ENCODE peak calls at places on chromosomes 3 and 15, in six cellular contexts. K is RWPE2, E is psoas muscle, D is H1, U is HFF-Myc, I is IMR-90. A is an unnamed sample.

GRCh38 chr3:187130346-187131066 is 8.8 kb downstream of the RPL39L start:
- DNase-seq in K (no peak), U (peak), E (no peak), D (no peak), I (peak), A (no peak)

GRCh38 chr3:133944641-133945441 is 49.2 kb upstream of the RAB6B start:
- DNase-seq in K (peak), U (no peak), D (no peak), E (no peak), I (peak), A (no peak)

GRCh38 chr3:124558898-124559649 is 171.2 kb upstream of the UMPS start:
- DNase-seq in I (peak), D (no peak), K (peak), U (peak), E (peak), A (peak)

GRCh38 chr3:2771193-2771592 is 339.0 kb downstream of the IL5RA start:
- DNase-seq in K (no peak), U (no peak), E (no peak), I (no peak), D (no peak), A (no peak)

GRCh38 chr3:194640829-194641228 is 7.6 kb upstream of the TMEM44 start:
- DNase-seq in I (peak), U (no peak), K (no peak), D (no peak), E (no peak), A (no peak)

GRCh38 chr15:47577476-47577875 is 139.8 kb upstream of the SEMA6D start:
- DNase-seq in D (no peak), I (no peak), E (no peak), K (no peak), U (no peak), A (no peak)

GRCh38 chr3:107956991-107957467 is 133.8 kb downstream of the CD47 start:
- DNase-seq in E (peak), K (no peak), U (peak), D (no peak), I (peak), A (no peak)

GRCh38 chr3:142886938-142887337 is 1.9 kb downstream of the PCOLCE2 start:
- DNase-seq in E (no peak), K (no peak), D (no peak), U (no peak), I (peak), A (peak)

GRCh38 chr3:45311953-45312795 is 76.2 kb upstream of the LARS2 start:
- DNase-seq in U (no peak), E (no peak), I (peak), D (peak), K (no peak), A (no peak)

GRCh38 chr3:52084954-52085730 is 28.8 kb upstream of the DUSP7 start:
- DNase-seq in E (peak), U (no peak), K (no peak), D (no peak), I (no peak), A (no peak)

GRCh38 chr3:154188416-154188815 is 67.2 kb downstream of the ARHGEF26 start:
- DNase-seq in K (no peak), D (no peak), I (no peak), U (no peak), E (no peak), A (no peak)

GRCh38 chr3:190972840-190973270 is 110.4 kb upstream of the GMNC start:
- DNase-seq in D (no peak), K (no peak), U (no peak), I (no peak), E (no peak), A (no peak)

GRCh38 chr3:14265246-14265962 is 86.8 kb downstream of the LSM3 start:
- DNase-seq in D (no peak), I (peak), U (peak), E (no peak), K (no peak), A (no peak)

GRCh38 chr15:43251863-43252241 is 14.9 kb downstream of the TGM5 start:
- DNase-seq in I (no peak), U (no peak), E (no peak), K (no peak), D (no peak), A (no peak)

GRCh38 chr3:11335056-11335608 is 62.9 kb downstream of the ATG7 start:
- DNase-seq in K (no peak), U (peak), E (no peak), I (peak), D (no peak), A (peak)

GRCh38 chr3:177341766-177342165 is 144.5 kb upstream of the TBL1XR1 start:
- DNase-seq in D (no peak), U (no peak), I (no peak), E (no peak), K (no peak), A (no peak)

GRCh38 chr3:42685891-42686820 is 819 bp downstream of the KLHL40 start:
- DNase-seq in I (no peak), E (peak), K (peak), U (no peak), D (no peak), A (no peak)

GRCh38 chr3:20073683-20074082 is 33.4 kb downstream of the KAT2B start:
- DNase-seq in E (no peak), U (no peak), K (no peak), I (no peak), D (no peak), A (no peak)

GRCh38 chr3:58353722-58354553 is 21.2 kb downstream of the PXK start:
- DNase-seq in K (no peak), D (no peak), U (no peak), I (peak), E (no peak), A (no peak)

GRCh38 chr15:55981596-55982249 is 11.7 kb downstream of the NEDD4 start:
- DNase-seq in U (no peak), D (no peak), K (no peak), I (no peak), E (no peak), A (no peak)

GRCh38 chr15:86611392-86612040 is 531.8 kb downstream of the AGBL1 start:
- DNase-seq in E (no peak), K (no peak), D (no peak), U (no peak), I (no peak), A (no peak)

GRCh38 chr3:187804120-187805106 is 59.1 kb upstream of the BCL6 start:
- DNase-seq in U (no peak), D (no peak), E (no peak), I (no peak), K (no peak), A (no peak)

GRCh38 chr3:19013879-19014278 is 134.4 kb upstream of the KCNH8 start:
- DNase-seq in I (no peak), K (no peak), E (no peak), U (no peak), D (no peak), A (no peak)

GRCh38 chr3:186461141-186461540 is 83.0 kb downstream of the CRYGS start:
- DNase-seq in I (peak), D (no peak), K (no peak), E (no peak), U (peak), A (peak)

GRCh38 chr3:102225407-102226132 is 209.2 kb upstream of the ZPLD1 start:
- DNase-seq in I (peak), K (no peak), E (no peak), D (no peak), U (peak), A (peak)

GRCh38 chr15:76576526-76577279 is 240.1 kb downstream of the ISL2 start:
- DNase-seq in D (no peak), E (peak), I (peak), U (peak), K (no peak), A (no peak)

GRCh38 chr3:176867681-176868663 is 329.3 kb downstream of the TBL1XR1 start:
- DNase-seq in K (no peak), D (no peak), U (no peak), E (no peak), I (no peak), A (no peak)

GRCh38 chr15:68843425-68844311 is 23.0 kb upstream of the ANP32A start:
- DNase-seq in K (no peak), U (no peak), I (no peak), D (no peak), E (no peak), A (no peak)

GRCh38 chr15:55789066-55789660 is 46.2 kb upstream of the PRTG start:
- DNase-seq in E (peak), D (no peak), U (no peak), I (no peak), K (no peak), A (no peak)

GRCh38 chr15:43213466-43213865 is 7.4 kb downstream of the EPB42 start:
- DNase-seq in E (no peak), K (peak), D (no peak), U (no peak), I (no peak), A (no peak)

GRCh38 chr15:51992953-51993352 is 21.4 kb upstream of the LEO1 start:
- DNase-seq in U (no peak), E (no peak), I (peak), K (no peak), D (no peak), A (no peak)

GRCh38 chr15:100111103-100112060 is 230.4 kb downstream of the ADAMTS17 start:
- DNase-seq in E (peak), D (no peak), I (peak), K (peak), U (peak), A (no peak)

GRCh38 chr15:81215531-81215930 is 18.9 kb downstream of the IL16 start:
- DNase-seq in U (no peak), E (no peak), K (no peak), I (no peak), D (no peak), A (no peak)

GRCh38 chr3:11246663-11246970 is 25.6 kb upstream of the ATG7 start:
- DNase-seq in U (no peak), E (no peak), K (no peak), D (no peak), I (no peak), A (no peak)

GRCh38 chr3:38585791-38586420 is 63.6 kb downstream of the SCN5A start:
- DNase-seq in I (no peak), E (peak), U (no peak), D (no peak), K (peak), A (no peak)

GRCh38 chr3:120560304-120561250 is 35.6 kb upstream of the NDUFB4 start:
- DNase-seq in D (no peak), I (no peak), U (no peak), E (no peak), K (no peak), A (no peak)
- H3K4me3 ChIP-seq in D (no peak), I (no peak), U (no peak), E (no peak), K (no peak), A (no peak)

DNA sequence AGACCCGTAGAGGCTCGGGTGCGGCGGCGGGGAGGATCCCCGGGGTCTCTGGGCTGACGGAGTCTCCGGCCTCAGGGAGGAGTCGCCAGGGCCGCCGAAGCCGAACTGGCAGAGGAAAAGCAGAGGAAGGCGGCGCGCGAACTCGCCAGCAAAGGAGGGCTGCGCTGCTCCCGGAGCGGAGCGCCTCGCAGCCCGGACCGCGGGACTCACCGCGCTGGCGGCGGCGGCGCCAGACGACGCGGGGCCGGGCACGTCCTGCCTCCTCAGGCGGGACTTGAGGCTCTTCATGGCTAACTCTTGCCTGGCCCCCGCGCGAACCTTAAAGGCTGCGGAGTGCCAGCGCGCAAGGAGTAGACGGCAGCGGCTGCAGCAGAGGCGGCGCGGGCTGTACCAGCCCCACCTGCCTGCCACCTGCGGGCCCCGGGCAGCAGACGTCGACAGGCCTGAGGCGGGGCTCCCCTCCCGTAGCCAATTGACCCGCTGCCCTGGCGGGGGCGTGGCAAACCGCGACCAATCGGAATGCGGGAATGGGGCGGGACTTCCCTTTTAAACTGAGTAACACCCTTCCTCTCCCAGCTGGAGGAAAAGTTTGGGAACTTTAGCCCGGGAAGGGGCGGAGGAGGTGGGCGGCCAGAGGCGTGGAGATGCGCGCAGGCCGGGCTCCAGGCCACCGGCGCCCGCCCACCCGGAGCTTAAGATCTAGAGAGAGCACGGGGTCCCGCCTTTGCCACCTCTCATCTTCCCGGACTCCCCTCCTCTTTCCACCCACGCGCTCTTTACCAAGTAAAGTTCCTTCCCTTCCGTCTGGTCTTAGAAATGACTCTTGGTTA is at the start of gene UACA:
- DNase-seq in E (peak), I (peak), K (peak), D (peak), U (peak), A (peak)
- TF ChIP-seq CTCF in E (peak), I (no peak), K (peak), D (no peak), U (no peak), A (no peak)

DNA sequence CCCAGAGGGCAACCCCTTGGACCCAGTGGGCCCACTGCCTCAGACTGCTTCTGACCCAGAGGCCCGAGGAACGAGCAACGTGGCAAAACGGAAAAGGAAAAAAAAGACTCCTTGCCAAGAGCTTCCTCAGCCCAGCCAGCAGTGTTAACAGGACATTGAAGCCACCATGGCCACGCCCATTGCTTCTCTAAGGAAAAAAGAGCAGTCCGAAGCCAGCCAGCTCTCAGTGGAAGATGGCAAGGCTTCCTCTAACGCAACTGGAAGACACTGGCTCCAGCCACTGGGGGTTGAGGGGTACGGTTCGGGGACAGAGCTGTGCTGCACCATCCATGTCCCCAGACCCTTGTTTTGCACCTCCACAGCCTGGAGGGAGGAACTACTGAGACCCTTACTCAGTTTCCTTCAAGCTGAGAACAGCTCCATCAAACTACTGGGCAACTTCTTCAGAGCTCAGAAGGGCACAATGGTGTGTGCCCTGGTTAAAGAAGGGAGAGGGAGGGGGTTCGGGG is 10.7 kb downstream of the BMF start:
- DNase-seq in E (peak), I (no peak), U (no peak), D (no peak), K (peak), A (no peak)
- H3K4me3 ChIP-seq in E (peak), I (no peak), U (no peak), D (no peak), K (no peak), A (no peak)

GRCh38 chr3:8702560-8702959 is 31.0 kb upstream of the CAV3 start:
- DNase-seq in D (no peak), U (no peak), I (no peak), K (no peak), E (no peak), A (no peak)
- TF ChIP-seq CTCF in D (peak), U (peak), I (peak), K (peak), E (no peak), A (no peak)

A was measured in AG04449.